ENCODE peak calls at places on chromosomes 2 and 18, in ten cellular contexts. R is left ventricle myocardium inferior, P is AG10803, W is uterus, H is AG04450, S is colonic mucosa, X is pancreas, M is astrocyte of the cerebellum, K is BJ, J is AG09309. Z is an unnamed sample.

GRCh38 chr2:8456149-8457091 is 225.4 kb upstream of the ID2 start:
- DNase-seq in R (no peak), P (no peak), W (no peak), H (no peak), S (no peak), X (peak; percentile 68), M (no peak), K (no peak), J (no peak), Z (no peak)

GRCh38 chr2:192885569-192886160 is 690.9 kb upstream of the TMEFF2 start:
- DNase-seq in R (no peak), P (no peak), W (no peak), H (no peak), S (no peak), X (no peak), M (no peak), K (no peak), J (no peak), Z (no peak)

GRCh38 chr2:62216616-62217015 is 20.7 kb downstream of the B3GNT2 start:
- DNase-seq in R (no peak), P (peak; percentile 90), W (peak; percentile 57), H (peak; percentile 44), S (no peak), X (no peak), M (peak; percentile 26), K (peak; percentile 79), J (peak; percentile 92), Z (no peak)

GRCh38 chr2:184026961-184027360 is 571.4 kb upstream of the ZNF804A start:
- DNase-seq in R (no peak), P (no peak), W (no peak), H (no peak), S (no peak), X (no peak), M (no peak), K (no peak), J (no peak), Z (no peak)

GRCh38 chr2:13390676-13391075 is 673.9 kb downstream of the TRIB2 start:
- DNase-seq in R (no peak), P (no peak), W (no peak), H (no peak), S (no peak), X (no peak), M (no peak), K (no peak), J (no peak), Z (no peak)

GRCh38 chr2:12404497-12404896 is 312.2 kb upstream of the TRIB2 start:
- DNase-seq in R (no peak), P (no peak), W (no peak), H (no peak), S (no peak), X (no peak), M (no peak), K (no peak), J (no peak), Z (no peak)

GRCh38 chr2:106282816-106283215 is 88.7 kb upstream of the UXS1 start:
- DNase-seq in R (no peak), P (no peak), W (no peak), H (no peak), S (no peak), X (no peak), M (no peak), K (no peak), J (no peak), Z (no peak)

GRCh38 chr2:112768432-112768831 is 4.0 kb upstream of the CKAP2L start:
- DNase-seq in R (no peak), P (peak; percentile 79), W (no peak), H (no peak), S (no peak), X (no peak), M (no peak), K (peak; percentile 65), J (peak; percentile 61), Z (no peak)

GRCh38 chr2:224904390-224904789 is 137.9 kb downstream of the DOCK10 start:
- DNase-seq in R (no peak), P (no peak), W (no peak), H (no peak), S (no peak), X (no peak), M (no peak), K (no peak), J (no peak), Z (no peak)

GRCh38 chr18:28124239-28125029 is 52.5 kb downstream of the CDH2 start:
- DNase-seq in R (no peak), P (peak; percentile 43), W (no peak), H (no peak), S (no peak), X (no peak), M (peak; percentile 24), K (no peak), J (no peak), Z (no peak)

GRCh38 chr18:13726228-13726971 is at the start of the genes FAM210A and RNMT:
- DNase-seq in R (peak; percentile 96), P (peak; percentile 95), W (peak; percentile 93), H (peak; percentile 90), S (peak; percentile 98), X (peak; percentile 97), M (peak; percentile 91), K (peak; percentile 65), J (peak; percentile 81), Z (peak; percentile 86)
- TF ChIP-seq CTCF in R (peak; percentile 16), P (no peak), W (peak; percentile 11), H (no peak), S (no peak), X (no peak), M (no peak), K (no peak), J (no peak), Z (no peak)

GRCh38 chr18:48951448-48952286 is 902 bp upstream of the SMAD7 start:
- DNase-seq in R (peak; percentile 88), P (peak; percentile 93), W (peak; percentile 86), H (no peak), S (peak; percentile 83), X (peak; percentile 94), M (peak; percentile 63), K (no peak), J (peak; percentile 75), Z (peak; percentile 77)

GRCh38 chr18:48948112-48949050 is 2.4 kb downstream of the SMAD7 start:
- DNase-seq in R (no peak), P (no peak), W (no peak), H (no peak), S (peak; percentile 76), X (peak; percentile 79), M (no peak), K (no peak), J (no peak), Z (peak; percentile 60)

GRCh38 chr18:48949051-48949605 is 1.6 kb downstream of the SMAD7 start:
- DNase-seq in R (no peak), P (no peak), W (no peak), H (no peak), S (peak; percentile 86), X (peak; percentile 77), M (no peak), K (no peak), J (no peak), Z (no peak)

GRCh38 chr18:48950536-48951447 is at the start of gene SMAD7:
- DNase-seq in R (no peak), P (no peak), W (no peak), H (no peak), S (no peak), X (peak; percentile 73), M (no peak), K (no peak), J (no peak), Z (no peak)

DNA sequence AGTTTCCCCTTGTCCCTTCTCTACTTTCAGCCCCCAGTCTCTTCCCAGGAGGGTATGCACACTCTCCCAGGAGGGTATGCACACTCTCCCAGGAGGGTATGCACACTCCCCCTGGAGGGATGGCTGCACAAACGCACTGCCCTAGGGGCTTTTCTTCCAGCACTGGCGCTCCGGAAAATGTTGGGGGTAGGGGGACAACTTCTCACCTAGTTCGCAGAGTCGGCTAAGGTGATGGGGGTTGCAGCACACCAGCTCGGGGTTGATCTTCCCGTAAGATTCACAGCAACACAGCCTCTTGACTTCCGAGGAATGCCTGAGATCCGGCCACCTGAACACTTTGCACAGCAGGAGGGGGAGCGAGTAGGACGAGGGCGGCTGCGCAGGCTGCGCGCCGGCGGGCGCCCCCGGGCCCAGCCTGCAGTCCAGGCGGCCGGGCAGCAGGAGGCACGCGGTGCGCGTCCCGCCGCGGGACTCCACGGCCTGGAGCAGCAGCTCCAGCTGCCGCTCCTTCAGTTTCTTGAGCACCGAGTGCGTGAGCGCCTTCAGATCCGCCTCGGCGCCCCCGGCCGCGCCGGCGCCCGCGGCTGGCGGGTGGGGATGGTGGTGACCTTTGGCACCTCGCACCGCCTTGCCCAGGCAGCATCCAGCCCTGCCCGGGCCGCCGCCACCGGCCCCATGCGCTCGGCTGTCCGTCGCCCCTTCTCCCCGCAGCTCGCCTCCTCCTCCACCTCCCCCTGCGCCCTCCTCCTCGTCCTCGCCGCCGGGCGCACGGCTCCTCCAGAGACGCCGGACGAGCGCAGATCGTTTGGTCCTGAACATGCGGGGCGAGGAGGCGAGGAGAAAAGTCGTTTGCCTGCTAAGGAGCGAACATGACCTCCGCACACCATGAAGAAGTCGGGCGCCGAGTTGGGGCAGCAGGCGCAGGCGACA is 894 bp downstream of the SMAD7 start:
- DNase-seq in R (no peak), P (no peak), W (no peak), H (no peak), S (peak; percentile 61), X (peak; percentile 81), M (no peak), K (no peak), J (no peak), Z (peak; percentile 42)
- TF ChIP-seq CTCF in R (peak; percentile 49), P (peak; percentile 7), W (peak; percentile 57), H (peak; percentile 3), S (no peak), X (no peak), M (peak; percentile 21), K (no peak), J (peak; percentile 1), Z (no peak)

GRCh38 chr18:50982802-50983179 is 15.0 kb downstream of the ELAC1 start:
- DNase-seq in R (no peak), P (no peak), W (no peak), H (no peak), S (no peak), X (no peak), M (peak; percentile 24), K (no peak), J (no peak), Z (no peak)
- TF ChIP-seq CTCF in R (no peak), P (no peak), W (no peak), H (no peak), S (no peak), X (no peak), M (no peak), K (no peak), J (peak; percentile 25), Z (no peak)

DNA sequence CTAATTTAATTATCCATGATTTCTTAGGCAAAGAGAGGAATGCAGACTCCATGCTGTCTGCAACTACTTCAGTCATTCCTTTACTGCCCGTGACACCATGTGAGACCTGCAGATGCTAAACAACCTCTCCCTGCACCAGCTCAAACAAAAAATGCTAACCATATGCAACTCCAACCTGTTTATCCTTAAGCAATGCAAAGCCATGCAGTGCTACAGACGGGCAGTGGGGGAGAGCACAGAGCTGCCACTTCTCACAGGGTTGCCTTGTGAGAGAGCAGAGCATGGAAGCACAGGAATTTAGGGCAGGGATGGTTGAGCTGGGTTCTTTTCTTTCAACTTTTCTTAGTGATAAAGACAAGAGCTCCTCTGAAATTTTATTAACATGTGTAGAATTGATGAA is 74.9 kb upstream of the KLHL14 start:
- DNase-seq in R (no peak), P (no peak), W (no peak), H (no peak), S (no peak), X (no peak), M (no peak), K (no peak), J (no peak), Z (no peak)
- TF ChIP-seq CTCF in R (no peak), P (no peak), W (no peak), H (no peak), S (no peak), X (no peak), M (no peak), K (no peak), J (no peak), Z (no peak)